ENCODE peak calls at places on chromosome 7, in five cellular contexts. H, Y, V, N and D are unnamed samples.

GRCh38 chr7:41451826-41452225 is 251.1 kb downstream of the INHBA start:
- DNase-seq in N (no peak), Y (no peak), H (no peak), V (peak; percentile 44), D (no peak)

GRCh38 chr7:12620371-12620770 is 49.9 kb downstream of the SCIN start:
- DNase-seq in V (peak; percentile 14), Y (no peak), N (no peak), H (no peak), D (no peak)

GRCh38 chr7:138756591-138757222 is 41.1 kb upstream of the TMEM213 start:
- DNase-seq in H (no peak), N (no peak), Y (no peak), V (peak; percentile 7), D (no peak)

GRCh38 chr7:92727755-92728154 is 108.6 kb downstream of the CDK6 start:
- DNase-seq in N (no peak), H (no peak), V (peak; percentile 39), Y (no peak), D (no peak)

GRCh38 chr7:100881136-100881535 is 6.2 kb downstream of the SRRT start:
- DNase-seq in N (no peak), V (no peak), H (no peak), Y (no peak), D (no peak)

GRCh38 chr7:48832303-48832845 is 92.0 kb upstream of the CDC14C start:
- DNase-seq in H (no peak), N (no peak), V (no peak), Y (no peak), D (no peak)

GRCh38 chr7:107559864-107560263 is 3.9 kb downstream of the COG5 start:
- DNase-seq in N (no peak), H (no peak), V (peak; percentile 80), Y (no peak), D (peak; percentile 16)

GRCh38 chr7:151351967-151352366 is 10.4 kb downstream of the NUB1 start:
- DNase-seq in N (no peak), V (no peak), Y (no peak), H (peak; percentile 81), D (no peak)

GRCh38 chr7:7181519-7182155 is 707 bp upstream of the C1GALT1 start:
- DNase-seq in N (peak; percentile 81), Y (peak; percentile 59), H (peak; percentile 53), V (peak; percentile 53), D (peak; percentile 70)

GRCh38 chr7:99369767-99370353 is 4.7 kb upstream of the ARPC1B start:
- DNase-seq in V (peak; percentile 66), N (no peak), Y (no peak), H (no peak), D (peak; percentile 88)

GRCh38 chr7:18354686-18355085 is 140.9 kb upstream of the HDAC9 start:
- DNase-seq in H (no peak), V (peak; percentile 63), N (no peak), Y (no peak), D (peak; percentile 36)

GRCh38 chr7:29239638-29240037 is 45.1 kb downstream of the CHN2 start:
- DNase-seq in H (peak; percentile 36), N (no peak), Y (no peak), V (no peak), D (no peak)

GRCh38 chr7:18570890-18571478 is 75.4 kb downstream of the HDAC9 start:
- DNase-seq in H (no peak), N (no peak), Y (no peak), V (peak; percentile 50), D (peak; percentile 85)

GRCh38 chr7:137846588-137847417 is at the start of gene DGKI:
- DNase-seq in V (peak; percentile 33), Y (no peak), H (no peak), N (no peak), D (no peak)

GRCh38 chr7:14207711-14208110 is 218.2 kb upstream of the ETV1 start:
- DNase-seq in V (no peak), H (no peak), Y (no peak), N (no peak), D (no peak)

GRCh38 chr7:90412458-90413184 is 9.4 kb downstream of the CLDN12 start:
- DNase-seq in N (no peak), Y (no peak), H (no peak), V (no peak), D (peak; percentile 29)

GRCh38 chr7:1727079-1727478 is 57.0 kb downstream of the ELFN1 start:
- DNase-seq in N (no peak), Y (no peak), V (no peak), H (no peak), D (no peak)

GRCh38 chr7:14738086-14738485 is 164.5 kb downstream of the DGKB start:
- DNase-seq in H (peak; percentile 18), N (no peak), V (no peak), Y (no peak), D (no peak)

GRCh38 chr7:74006451-74007259 is 21.3 kb upstream of the ELN start:
- DNase-seq in Y (no peak), N (no peak), V (no peak), H (no peak), D (no peak)

GRCh38 chr7:100132697-100133137 is 6.0 kb downstream of the MBLAC1 start:
- DNase-seq in N (peak; percentile 88), Y (no peak), V (peak; percentile 39), H (peak; percentile 41), D (peak; percentile 67)

GRCh38 chr7:143363011-143363937 is 761 bp upstream of the FAM131B start:
- DNase-seq in V (no peak), H (no peak), Y (no peak), N (no peak), D (no peak)

GRCh38 chr7:36131499-36131898 is 21.6 kb upstream of the EEPD1 start:
- DNase-seq in V (no peak), H (no peak), N (no peak), Y (no peak), D (no peak)